ENCODE peak calls at places on chromosomes 2 and 18, in four cellular contexts. One of them, this sample, is unnamed.

GRCh38 chr2:147045113-147045512 is 799.7 kb upstream of the ACVR2A start:
- DNase-seq in PC-3: peak
- DNase-seq in B cell: no peak
- DNase-seq in RPMI7951: peak
- DNase-seq in this sample: peak

GRCh38 chr18:40006553-40007073 is 1948.4 kb upstream of the PIK3C3 start:
- DNase-seq in PC-3: no peak
- DNase-seq in B cell: no peak
- DNase-seq in RPMI7951: no peak
- DNase-seq in this sample: no peak

GRCh38 chr18:32093106-32093511 is 1.4 kb downstream of the RNF138 start:
- DNase-seq in RPMI7951: peak
- DNase-seq in B cell: peak
- DNase-seq in PC-3: peak
- DNase-seq in this sample: peak

GRCh38 chr2:159600752-159601151 is 15.6 kb downstream of the BAZ2B start:
- DNase-seq in PC-3: peak
- DNase-seq in RPMI7951: peak
- DNase-seq in B cell: no peak
- DNase-seq in this sample: peak

GRCh38 chr2:122205637-122206036 is 450.2 kb downstream of the TSN start:
- DNase-seq in B cell: no peak
- DNase-seq in PC-3: no peak
- DNase-seq in RPMI7951: peak
- DNase-seq in this sample: no peak

GRCh38 chr18:8762968-8763367 is 57.6 kb downstream of the MTCL1 start:
- DNase-seq in PC-3: no peak
- DNase-seq in B cell: no peak
- DNase-seq in RPMI7951: no peak
- DNase-seq in this sample: no peak

GRCh38 chr2:241563031-241563507 is 4.5 kb downstream of the BOK start:
- DNase-seq in B cell: no peak
- DNase-seq in RPMI7951: no peak
- DNase-seq in PC-3: no peak
- DNase-seq in this sample: no peak

GRCh38 chr2:18558458-18558857 is 2.0 kb downstream of the RDH14 start:
- DNase-seq in B cell: no peak
- DNase-seq in PC-3: no peak
- DNase-seq in RPMI7951: no peak
- DNase-seq in this sample: no peak

GRCh38 chr2:149899390-149899789 is 311.8 kb upstream of the MMADHC start:
- DNase-seq in RPMI7951: no peak
- DNase-seq in PC-3: no peak
- DNase-seq in B cell: no peak
- DNase-seq in this sample: no peak

GRCh38 chr2:18399601-18400000 is 160.9 kb downstream of the RDH14 start:
- DNase-seq in PC-3: no peak
- DNase-seq in B cell: no peak
- DNase-seq in RPMI7951: no peak
- DNase-seq in this sample: peak

GRCh38 chr2:163207706-163208370 is 369.3 kb upstream of the KCNH7 start:
- DNase-seq in RPMI7951: peak
- DNase-seq in PC-3: peak
- DNase-seq in B cell: no peak
- DNase-seq in this sample: peak

GRCh38 chr2:7878786-7879515 is 802.9 kb upstream of the ID2 start:
- DNase-seq in B cell: no peak
- DNase-seq in RPMI7951: no peak
- DNase-seq in PC-3: no peak
- DNase-seq in this sample: no peak

GRCh38 chr2:17593841-17594482 is 53.5 kb downstream of the VSNL1 start:
- DNase-seq in RPMI7951: peak
- DNase-seq in PC-3: peak
- DNase-seq in B cell: no peak
- DNase-seq in this sample: no peak

GRCh38 chr2:238820197-238820596 is 27.7 kb upstream of the TWIST2 start:
- DNase-seq in PC-3: no peak
- DNase-seq in B cell: no peak
- DNase-seq in RPMI7951: no peak
- DNase-seq in this sample: no peak

GRCh38 chr2:25313711-25314513 is 27.8 kb downstream of the DNMT3A start:
- DNase-seq in RPMI7951: no peak
- DNase-seq in B cell: no peak
- DNase-seq in PC-3: no peak
- DNase-seq in this sample: no peak

GRCh38 chr2:168224346-168224745 is 23.0 kb downstream of the STK39 start:
- DNase-seq in RPMI7951: no peak
- DNase-seq in B cell: no peak
- DNase-seq in PC-3: no peak
- DNase-seq in this sample: no peak

GRCh38 chr18:2223859-2224258 is 347.4 kb downstream of the METTL4 start:
- DNase-seq in B cell: no peak
- DNase-seq in RPMI7951: peak
- DNase-seq in PC-3: peak
- DNase-seq in this sample: peak

GRCh38 chr2:241597561-241597960 is 39.0 kb downstream of the BOK start:
- DNase-seq in B cell: no peak
- DNase-seq in RPMI7951: no peak
- DNase-seq in PC-3: no peak
- DNase-seq in this sample: no peak

GRCh38 chr18:62754026-62754425 is 38.7 kb downstream of the PHLPP1 start:
- DNase-seq in B cell: no peak
- DNase-seq in PC-3: no peak
- DNase-seq in RPMI7951: no peak
- DNase-seq in this sample: no peak

GRCh38 chr18:63319383-63320040 is at the start of gene BCL2:
- DNase-seq in RPMI7951: peak
- DNase-seq in PC-3: peak
- DNase-seq in B cell: peak
- DNase-seq in this sample: peak

GRCh38 chr18:50405582-50406271 is 30.9 kb downstream of the SKA1 start:
- DNase-seq in RPMI7951: no peak
- DNase-seq in B cell: no peak
- DNase-seq in PC-3: no peak
- DNase-seq in this sample: no peak

GRCh38 chr2:27233341-27233740 is 16.2 kb downstream of the CAD start:
- DNase-seq in RPMI7951: no peak
- DNase-seq in PC-3: no peak
- DNase-seq in B cell: no peak
- DNase-seq in this sample: no peak

GRCh38 chr18:36247036-36247435 is 50.5 kb upstream of the FHOD3 start:
- DNase-seq in RPMI7951: peak
- DNase-seq in PC-3: no peak
- DNase-seq in B cell: no peak
- DNase-seq in this sample: peak

GRCh38 chr2:14558382-14558919 is 74.1 kb upstream of the LRATD1 start:
- DNase-seq in B cell: no peak
- DNase-seq in RPMI7951: no peak
- DNase-seq in PC-3: no peak
- DNase-seq in this sample: peak

GRCh38 chr2:38066415-38066814 is 9.5 kb downstream of the CYP1B1 start:
- DNase-seq in RPMI7951: no peak
- DNase-seq in PC-3: no peak
- DNase-seq in B cell: no peak
- DNase-seq in this sample: no peak

GRCh38 chr2:161017780-161018440 is 142.3 kb upstream of the TANK start:
- DNase-seq in RPMI7951: no peak
- DNase-seq in PC-3: no peak
- DNase-seq in B cell: no peak
- DNase-seq in this sample: no peak

GRCh38 chr2:143607446-143608110 is 478.4 kb downstream of the ARHGAP15 start:
- DNase-seq in PC-3: no peak
- DNase-seq in B cell: no peak
- DNase-seq in RPMI7951: peak
- DNase-seq in this sample: no peak

GRCh38 chr2:74915743-74916142 is 42.7 kb upstream of the POLE4 start:
- DNase-seq in B cell: no peak
- DNase-seq in PC-3: peak
- DNase-seq in RPMI7951: peak
- DNase-seq in this sample: peak

GRCh38 chr2:216970369-216970915 is 110.6 kb upstream of the TNP1 start:
- DNase-seq in PC-3: no peak
- DNase-seq in B cell: no peak
- DNase-seq in RPMI7951: no peak
- DNase-seq in this sample: no peak

GRCh38 chr2:121346886-121347285 is 61.9 kb upstream of the TFCP2L1 start:
- DNase-seq in RPMI7951: no peak
- DNase-seq in PC-3: no peak
- DNase-seq in B cell: no peak
- DNase-seq in this sample: no peak

GRCh38 chr18:74435740-74436139 is 21.4 kb downstream of the DIPK1C start:
- DNase-seq in RPMI7951: no peak
- DNase-seq in B cell: no peak
- DNase-seq in PC-3: no peak
- DNase-seq in this sample: no peak

This sample was measured in mammary epithelial cell.